ENCODE peak calls at places on chromosomes 16 and 17, in seven cellular contexts. W is IMR-90, X is neuronal stem cell, L is H9, T is mesenchymal stem cell, Y is mesendoderm, D is H1. E is an unnamed sample.

GRCh38 chr17:40600486-40601046 is 35.3 kb upstream of the CCR7 start:
- DNase-seq in W (no peak), X (no peak), L (no peak), T (no peak), Y (peak; percentile 50), D (no peak), E (no peak)

GRCh38 chr17:79948406-79948917 is 87.2 kb downstream of the TBC1D16 start:
- DNase-seq in W (no peak), X (no peak), L (no peak), T (no peak), Y (no peak), D (no peak), E (no peak)

GRCh38 chr17:10579270-10579669 is 29.8 kb upstream of the MYH2 start:
- DNase-seq in W (no peak), X (no peak), L (no peak), T (no peak), Y (no peak), D (no peak), E (no peak)

GRCh38 chr17:81741049-81741593 is 29.0 kb downstream of the SLC25A10 start:
- DNase-seq in W (no peak), X (no peak), L (no peak), T (no peak), Y (no peak), D (no peak), E (no peak)

GRCh38 chr16:62692685-62693084 is 656.4 kb upstream of the CDH8 start:
- DNase-seq in W (no peak), X (no peak), L (no peak), T (no peak), Y (no peak), D (no peak), E (no peak)

GRCh38 chr17:10394201-10394887 is 21.5 kb upstream of the MYH13 start:
- DNase-seq in W (no peak), X (no peak), L (no peak), T (no peak), Y (no peak), D (no peak), E (no peak)

GRCh38 chr17:72763981-72764380 is 328.5 kb downstream of the SLC39A11 start:
- DNase-seq in W (no peak), X (no peak), L (peak; percentile 74), T (no peak), Y (peak; percentile 44), D (no peak), E (no peak)

GRCh38 chr17:34511931-34512330 is 67.5 kb upstream of the TMEM132E start:
- DNase-seq in W (no peak), X (no peak), L (no peak), T (no peak), Y (no peak), D (no peak), E (no peak)

GRCh38 chr16:54286330-54287017 is at the start of gene IRX3:
- DNase-seq in W (peak; percentile 4), X (peak; percentile 87), L (peak; percentile 90), T (peak; percentile 50), Y (peak; percentile 96), D (peak; percentile 66), E (peak; percentile 15)

GRCh38 chr17:62800580-62800979 is 7.5 kb downstream of the MARCHF10 start:
- DNase-seq in W (peak; percentile 63), X (no peak), L (peak; percentile 72), T (peak; percentile 80), Y (peak; percentile 90), D (no peak), E (peak; percentile 94)

GRCh38 chr17:59753522-59754467 is 46.3 kb downstream of the VMP1 start:
- DNase-seq in W (peak; percentile 93), X (peak; percentile 72), L (no peak), T (peak; percentile 90), Y (peak; percentile 85), D (no peak), E (peak; percentile 44)

GRCh38 chr16:11697319-11697718 is 29.1 kb downstream of the SNN start:
- DNase-seq in W (no peak), X (no peak), L (no peak), T (no peak), Y (no peak), D (no peak), E (no peak)

GRCh38 chr17:6435051-6435450 is at the start of gene AIPL1:
- DNase-seq in W (no peak), X (no peak), L (peak; percentile 55), T (no peak), Y (no peak), D (no peak), E (no peak)

GRCh38 chr16:12391974-12392373 is 411.7 kb downstream of the CPPED1 start:
- DNase-seq in W (no peak), X (no peak), L (no peak), T (no peak), Y (no peak), D (no peak), E (no peak)

GRCh38 chr16:84571506-84571905 is 46.4 kb downstream of the COTL1 start:
- DNase-seq in W (no peak), X (no peak), L (no peak), T (no peak), Y (no peak), D (no peak), E (no peak)
- H3K4me1 ChIP-seq in W (peaks cover 3% of the 10 kb centered on the region), X (peaks cover 4% of the 10 kb centered on the region), L (peaks cover 10% of the 10 kb centered on the region), T (peaks cover 3% of the 10 kb centered on the region), Y (no peaks in the 10 kb centered on the region), D (peaks cover 6% of the 10 kb centered on the region), E (peaks cover 6% of the 10 kb centered on the region)

GRCh38 chr16:22897184-22897583 is 83.2 kb downstream of the HS3ST2 start:
- DNase-seq in W (no peak), X (no peak), L (no peak), T (no peak), Y (no peak), D (no peak), E (no peak)
- H4K8ac ChIP-seq in W (no peak overlapping the region), X (no peak overlapping the region), L (no peak overlapping the region), T (no peak overlapping the region), Y (no peak overlapping the region), D (no peak overlapping the region), E (no peak overlapping the region)

DNA sequence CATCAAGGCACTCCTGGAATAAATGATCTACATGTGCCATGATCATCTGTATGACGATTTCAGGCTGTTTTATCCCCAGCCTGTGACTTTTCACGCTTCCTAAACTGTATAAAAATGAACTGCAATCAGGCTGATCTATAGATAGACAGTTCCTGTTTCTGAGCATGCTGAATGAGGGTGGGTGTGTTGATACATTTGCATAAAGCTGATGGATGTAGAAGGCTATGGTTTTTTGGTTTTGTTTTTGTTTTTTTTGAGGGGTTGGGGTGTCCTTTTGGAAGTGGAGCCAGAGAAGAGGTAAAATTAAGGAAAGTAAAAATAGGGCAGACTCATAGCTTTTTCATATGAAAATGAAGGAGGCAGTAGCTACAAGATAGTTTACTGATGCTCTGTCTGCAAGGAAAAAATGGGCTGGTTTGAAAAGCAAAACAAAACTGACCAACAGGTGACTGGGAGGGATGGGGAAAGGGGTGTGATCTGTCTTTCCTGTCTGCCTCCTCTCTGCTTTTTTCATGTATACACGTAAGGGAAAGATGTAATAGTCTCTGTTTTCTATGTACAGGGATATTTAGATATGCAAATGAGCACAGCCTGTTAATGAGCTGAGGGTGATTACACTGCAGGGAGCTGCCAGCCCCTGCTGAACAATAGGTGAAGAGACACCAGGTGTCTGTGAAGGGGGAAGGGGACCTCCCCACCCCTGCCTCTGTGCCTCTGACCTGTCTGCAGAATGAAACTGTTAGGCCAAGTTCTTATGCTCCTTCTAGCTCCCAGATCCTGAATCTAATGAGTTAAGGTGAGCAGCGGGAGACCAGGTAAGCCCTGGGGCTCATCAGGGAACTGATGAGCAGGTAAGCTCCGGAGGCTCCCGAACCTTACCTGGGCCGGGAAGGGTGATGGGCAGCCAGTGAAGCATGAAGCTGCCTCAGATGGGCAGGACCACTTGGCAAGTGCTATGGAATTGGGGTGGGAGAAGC is 46.6 kb upstream of the LYRM9 start:
- DNase-seq in W (no peak), X (no peak), L (no peak), T (no peak), Y (no peak), D (no peak), E (no peak)
- H3K4me2 ChIP-seq in W (no peak overlapping the region), X (no peak overlapping the region), L (no peak overlapping the region), T (no peak overlapping the region), Y (no peak overlapping the region), D (peak overlapping the region; percentile 36), E (no peak overlapping the region)

GRCh38 chr16:88494335-88495154 is 41.5 kb downstream of the ZFPM1 start:
- DNase-seq in W (no peak), X (no peak), L (peak; percentile 75), T (no peak), Y (no peak), D (no peak), E (no peak)
- H3K4me1 ChIP-seq in W (no peaks in the 10 kb centered on the region), X (no peaks in the 10 kb centered on the region), L (no peaks in the 10 kb centered on the region), T (no peaks in the 10 kb centered on the region), Y (peaks cover under 1% of the 10 kb centered on the region), D (no peaks in the 10 kb centered on the region), E (no peaks in the 10 kb centered on the region)

GRCh38 chr16:68520649-68521086 is 18.4 kb upstream of the ZFP90 start:
- DNase-seq in W (peak; percentile 66), X (peak; percentile 83), L (peak; percentile 96), T (peak; percentile 83), Y (peak; percentile 97), D (peak; percentile 58), E (peak; percentile 86)
- H4K8ac ChIP-seq in W (no peak overlapping the region), X (no peak overlapping the region), L (no peak overlapping the region), T (no peak overlapping the region), Y (no peak overlapping the region), D (no peak overlapping the region), E (no peak overlapping the region)

GRCh38 chr17:30809867-30810266 is 14.6 kb downstream of the CRLF3 start:
- DNase-seq in W (no peak), X (no peak), L (no peak), T (no peak), Y (no peak), D (no peak), E (no peak)

GRCh38 chr17:30805944-30806456 is 18.5 kb downstream of the CRLF3 start:
- DNase-seq in W (no peak), X (no peak), L (no peak), T (no peak), Y (no peak), D (no peak), E (no peak)

GRCh38 chr17:30812218-30813177 is 12.0 kb downstream of the CRLF3 start:
- DNase-seq in W (peak; percentile 37), X (no peak), L (no peak), T (no peak), Y (no peak), D (no peak), E (no peak)

GRCh38 chr17:30808785-30809286 is 15.7 kb downstream of the CRLF3 start:
- DNase-seq in W (no peak), X (no peak), L (no peak), T (no peak), Y (no peak), D (no peak), E (no peak)
- H3K4me2 ChIP-seq in W (no peak overlapping the region), X (no peak overlapping the region), L (no peak overlapping the region), T (no peak overlapping the region), Y (no peak overlapping the region), D (no peak overlapping the region), E (no peak overlapping the region)

DNA sequence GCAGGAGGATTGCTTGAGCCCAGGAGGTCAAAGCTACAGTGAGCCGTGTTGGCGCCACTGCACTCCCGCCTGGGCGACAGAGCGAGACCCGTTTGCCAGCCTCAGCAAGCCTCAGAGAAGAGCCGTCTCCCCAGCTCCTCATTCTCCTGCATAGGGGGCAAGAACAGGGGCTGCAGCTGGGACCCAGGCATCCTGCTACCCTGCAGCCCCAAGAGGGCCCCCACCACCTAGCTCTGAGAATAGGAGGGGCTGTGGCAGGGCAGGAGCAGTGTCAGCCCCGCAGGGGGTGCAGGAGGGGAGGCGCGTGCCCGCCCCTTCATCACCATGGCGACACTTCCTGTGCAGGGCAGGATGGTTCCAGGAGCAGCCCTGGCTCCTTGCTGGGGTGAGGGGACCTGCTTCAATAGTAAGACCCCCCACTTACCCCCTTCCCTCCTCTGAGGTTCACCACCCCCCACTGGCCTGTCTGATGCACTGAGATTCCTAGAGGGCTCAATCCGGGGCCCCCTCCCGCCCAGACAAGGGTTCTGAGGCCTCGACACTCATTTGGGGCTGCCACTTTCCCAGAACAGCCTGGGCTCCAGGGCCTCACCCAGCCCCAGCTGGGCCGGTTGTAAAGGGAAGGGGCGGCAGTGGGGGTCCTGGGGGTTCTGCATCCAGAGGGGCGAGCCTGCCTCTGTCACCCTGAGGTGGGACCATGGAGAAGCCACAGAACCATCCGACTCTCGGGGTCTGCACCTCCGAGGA is 20.2 kb downstream of the VASN start:
- DNase-seq in W (no peak), X (no peak), L (peak; percentile 82), T (no peak), Y (peak; percentile 77), D (no peak), E (no peak)
- H3K4me1 ChIP-seq in W (peaks cover 41% of the 10 kb centered on the region), X (peaks cover 45% of the 10 kb centered on the region), L (peaks cover 5% of the 10 kb centered on the region), T (peaks cover 53% of the 10 kb centered on the region), Y (peaks cover 16% of the 10 kb centered on the region), D (peaks cover 12% of the 10 kb centered on the region), E (peaks cover 62% of the 10 kb centered on the region)

E was measured in trophoblast cell.